ENCODE peak calls at places on chromosomes 1 and 21, in eight cellular contexts. One of them, this sample, is unnamed. For H3K27me3, the result is how much of the 10 kb centered on the place peaks cover.

GRCh38 chr1:202585591-202585934 is 124.7 kb downstream of the SYT2 start:
- DNase-seq in SK-N-SH: no peak
- DNase-seq in suprapubic skin: no peak
- DNase-seq in transverse colon: no peak
- DNase-seq in sigmoid colon: no peak
- DNase-seq in K562: no peak
- DNase-seq in ovary: no peak
- DNase-seq in tibial nerve: no peak
- DNase-seq in this sample: no peak

GRCh38 chr21:37319551-37319950 is 47.0 kb upstream of the DYRK1A start:
- DNase-seq in transverse colon: no peak
- DNase-seq in ovary: no peak
- DNase-seq in K562: no peak
- DNase-seq in suprapubic skin: no peak
- DNase-seq in SK-N-SH: no peak
- DNase-seq in tibial nerve: no peak
- DNase-seq in sigmoid colon: no peak
- DNase-seq in this sample: no peak

GRCh38 chr1:109980324-109981127 is 4.0 kb upstream of the AHCYL1 start:
- DNase-seq in K562: no peak
- DNase-seq in SK-N-SH: peak
- DNase-seq in sigmoid colon: no peak
- DNase-seq in suprapubic skin: no peak
- DNase-seq in tibial nerve: no peak
- DNase-seq in transverse colon: peak
- DNase-seq in ovary: no peak
- DNase-seq in this sample: peak

GRCh38 chr1:39243302-39243701 is 38.8 kb downstream of the MACF1 start:
- DNase-seq in sigmoid colon: no peak
- DNase-seq in transverse colon: no peak
- DNase-seq in ovary: no peak
- DNase-seq in tibial nerve: no peak
- DNase-seq in SK-N-SH: no peak
- DNase-seq in K562: no peak
- DNase-seq in suprapubic skin: no peak
- DNase-seq in this sample: no peak

GRCh38 chr1:11761988-11762406 is at the start of gene C1orf167:
- DNase-seq in sigmoid colon: no peak
- DNase-seq in tibial nerve: no peak
- DNase-seq in ovary: no peak
- DNase-seq in K562: peak
- DNase-seq in suprapubic skin: no peak
- DNase-seq in transverse colon: no peak
- DNase-seq in SK-N-SH: no peak
- DNase-seq in this sample: peak

GRCh38 chr1:85692730-85693314 is 15.4 kb downstream of the ZNHIT6 start:
- DNase-seq in ovary: no peak
- DNase-seq in SK-N-SH: no peak
- DNase-seq in K562: no peak
- DNase-seq in tibial nerve: no peak
- DNase-seq in suprapubic skin: no peak
- DNase-seq in transverse colon: no peak
- DNase-seq in sigmoid colon: no peak
- DNase-seq in this sample: no peak

GRCh38 chr1:38344705-38345104 is 298.1 kb upstream of the POU3F1 start:
- DNase-seq in ovary: no peak
- DNase-seq in SK-N-SH: no peak
- DNase-seq in suprapubic skin: no peak
- DNase-seq in transverse colon: no peak
- DNase-seq in tibial nerve: no peak
- DNase-seq in K562: no peak
- DNase-seq in sigmoid colon: no peak
- DNase-seq in this sample: no peak

GRCh38 chr1:225462429-225462713 is 34.5 kb upstream of the LBR start:
- DNase-seq in sigmoid colon: no peak
- DNase-seq in tibial nerve: no peak
- DNase-seq in K562: no peak
- DNase-seq in SK-N-SH: peak
- DNase-seq in suprapubic skin: peak
- DNase-seq in transverse colon: no peak
- DNase-seq in ovary: no peak
- DNase-seq in this sample: no peak

GRCh38 chr1:7145947-7146346 is 360.7 kb downstream of the CAMTA1 start:
- DNase-seq in tibial nerve: no peak
- DNase-seq in transverse colon: no peak
- DNase-seq in ovary: no peak
- DNase-seq in SK-N-SH: no peak
- DNase-seq in K562: no peak
- DNase-seq in suprapubic skin: no peak
- DNase-seq in sigmoid colon: no peak
- DNase-seq in this sample: no peak

GRCh38 chr1:167911413-167911812 is 2.5 kb downstream of the ADCY10 start:
- DNase-seq in transverse colon: no peak
- DNase-seq in suprapubic skin: no peak
- DNase-seq in sigmoid colon: no peak
- DNase-seq in ovary: no peak
- DNase-seq in K562: no peak
- DNase-seq in tibial nerve: no peak
- DNase-seq in SK-N-SH: no peak
- DNase-seq in this sample: peak

GRCh38 chr21:33024278-33025103 is 1.2 kb upstream of the OLIG2 start:
- DNase-seq in SK-N-SH: peak
- DNase-seq in tibial nerve: no peak
- DNase-seq in ovary: no peak
- DNase-seq in sigmoid colon: no peak
- DNase-seq in suprapubic skin: no peak
- DNase-seq in K562: no peak
- DNase-seq in transverse colon: no peak
- DNase-seq in this sample: no peak

GRCh38 chr1:51541313-51542050 is 22.4 kb upstream of the EPS15 start:
- DNase-seq in SK-N-SH: no peak
- DNase-seq in sigmoid colon: no peak
- DNase-seq in transverse colon: no peak
- DNase-seq in suprapubic skin: no peak
- DNase-seq in tibial nerve: no peak
- DNase-seq in K562: no peak
- DNase-seq in ovary: no peak
- DNase-seq in this sample: no peak

GRCh38 chr1:221035680-221036153 is 156.5 kb downstream of the HLX start:
- DNase-seq in ovary: no peak
- DNase-seq in transverse colon: no peak
- DNase-seq in suprapubic skin: no peak
- DNase-seq in K562: peak
- DNase-seq in tibial nerve: no peak
- DNase-seq in sigmoid colon: no peak
- DNase-seq in SK-N-SH: no peak
- DNase-seq in this sample: no peak

GRCh38 chr21:28337319-28337718 is 655.4 kb downstream of the LTN1 start:
- DNase-seq in SK-N-SH: peak
- DNase-seq in ovary: no peak
- DNase-seq in suprapubic skin: no peak
- DNase-seq in K562: no peak
- DNase-seq in sigmoid colon: no peak
- DNase-seq in tibial nerve: no peak
- DNase-seq in transverse colon: no peak
- DNase-seq in this sample: no peak

GRCh38 chr1:62687421-62687902 is 724 bp downstream of the DOCK7 start:
- DNase-seq in transverse colon: no peak
- DNase-seq in sigmoid colon: peak
- DNase-seq in suprapubic skin: peak
- DNase-seq in ovary: peak
- DNase-seq in K562: peak
- DNase-seq in SK-N-SH: peak
- DNase-seq in tibial nerve: no peak
- DNase-seq in this sample: peak

GRCh38 chr1:78840447-78841251 is 165.9 kb downstream of the ADGRL4 start:
- DNase-seq in K562: peak
- DNase-seq in SK-N-SH: no peak
- DNase-seq in tibial nerve: no peak
- DNase-seq in ovary: peak
- DNase-seq in sigmoid colon: no peak
- DNase-seq in transverse colon: no peak
- DNase-seq in suprapubic skin: no peak
- DNase-seq in this sample: no peak

GRCh38 chr21:38310619-38311018 is 53.8 kb downstream of the KCNJ15 start:
- DNase-seq in transverse colon: no peak
- DNase-seq in tibial nerve: no peak
- DNase-seq in suprapubic skin: no peak
- DNase-seq in SK-N-SH: no peak
- DNase-seq in ovary: no peak
- DNase-seq in K562: no peak
- DNase-seq in sigmoid colon: no peak
- DNase-seq in this sample: no peak

GRCh38 chr1:41025979-41026819 is 4.7 kb upstream of the SLFNL1 start:
- DNase-seq in suprapubic skin: peak
- DNase-seq in tibial nerve: no peak
- DNase-seq in sigmoid colon: no peak
- DNase-seq in SK-N-SH: no peak
- DNase-seq in ovary: no peak
- DNase-seq in transverse colon: no peak
- DNase-seq in K562: no peak
- DNase-seq in this sample: no peak

GRCh38 chr1:164320780-164321683 is 238.0 kb upstream of the PBX1 start:
- DNase-seq in K562: no peak
- DNase-seq in suprapubic skin: no peak
- DNase-seq in sigmoid colon: peak
- DNase-seq in SK-N-SH: peak
- DNase-seq in transverse colon: peak
- DNase-seq in tibial nerve: no peak
- DNase-seq in ovary: peak
- DNase-seq in this sample: peak

GRCh38 chr21:45319461-45320211 is 31.9 kb upstream of the POFUT2 start:
- DNase-seq in SK-N-SH: no peak
- DNase-seq in ovary: peak
- DNase-seq in suprapubic skin: peak
- DNase-seq in transverse colon: no peak
- DNase-seq in tibial nerve: no peak
- DNase-seq in K562: no peak
- DNase-seq in sigmoid colon: peak
- DNase-seq in this sample: no peak

GRCh38 chr1:3168678-3169077 is 99.7 kb downstream of the PRDM16 start:
- DNase-seq in sigmoid colon: no peak
- DNase-seq in K562: no peak
- DNase-seq in transverse colon: no peak
- DNase-seq in SK-N-SH: no peak
- DNase-seq in ovary: no peak
- DNase-seq in tibial nerve: no peak
- DNase-seq in suprapubic skin: no peak
- DNase-seq in this sample: peak

GRCh38 chr1:207993477-207994445 is 82.8 kb upstream of the CD34 start:
- DNase-seq in K562: peak
- DNase-seq in SK-N-SH: peak
- DNase-seq in sigmoid colon: no peak
- DNase-seq in ovary: no peak
- DNase-seq in suprapubic skin: no peak
- DNase-seq in tibial nerve: no peak
- DNase-seq in transverse colon: no peak
- DNase-seq in this sample: no peak

GRCh38 chr1:89865498-89866385 is 44.9 kb downstream of the LRRC8D start:
- DNase-seq in suprapubic skin: no peak
- DNase-seq in SK-N-SH: no peak
- DNase-seq in K562: no peak
- DNase-seq in transverse colon: no peak
- DNase-seq in ovary: no peak
- DNase-seq in tibial nerve: no peak
- DNase-seq in sigmoid colon: no peak
- DNase-seq in this sample: no peak

GRCh38 chr1:47211796-47212269 is 20.2 kb downstream of the TAL1 start:
- DNase-seq in tibial nerve: no peak
- DNase-seq in transverse colon: no peak
- DNase-seq in K562: peak
- DNase-seq in suprapubic skin: no peak
- DNase-seq in ovary: no peak
- DNase-seq in SK-N-SH: no peak
- DNase-seq in sigmoid colon: peak
- DNase-seq in this sample: no peak
- TF ChIP-seq EP300 in tibial nerve: peak
- TF ChIP-seq EP300 in transverse colon: no peak
- TF ChIP-seq EP300 in K562: peak
- TF ChIP-seq EP300 in suprapubic skin: no peak
- TF ChIP-seq EP300 in ovary: no peak
- TF ChIP-seq EP300 in SK-N-SH: no peak
- TF ChIP-seq EP300 in sigmoid colon: no peak
- TF ChIP-seq EP300 in this sample: no peak

GRCh38 chr1:160401487-160401805 is 1.1 kb downstream of the VANGL2 start:
- DNase-seq in transverse colon: no peak
- DNase-seq in sigmoid colon: no peak
- DNase-seq in K562: no peak
- DNase-seq in tibial nerve: no peak
- DNase-seq in suprapubic skin: no peak
- DNase-seq in SK-N-SH: no peak
- DNase-seq in ovary: no peak
- DNase-seq in this sample: no peak
- H3K4me3 ChIP-seq in transverse colon: peak
- H3K4me3 ChIP-seq in sigmoid colon: peak
- H3K4me3 ChIP-seq in K562: no peak
- H3K4me3 ChIP-seq in tibial nerve: peak
- H3K4me3 ChIP-seq in suprapubic skin: peak
- H3K4me3 ChIP-seq in SK-N-SH: peak
- H3K4me3 ChIP-seq in ovary: peak
- H3K4me3 ChIP-seq in this sample: peak

GRCh38 chr1:18707696-18708257 is 77.1 kb downstream of the PAX7 start:
- DNase-seq in sigmoid colon: no peak
- DNase-seq in transverse colon: no peak
- DNase-seq in suprapubic skin: no peak
- DNase-seq in ovary: no peak
- DNase-seq in SK-N-SH: no peak
- DNase-seq in K562: no peak
- DNase-seq in tibial nerve: no peak
- DNase-seq in this sample: no peak
- H3K27me3 ChIP-seq in sigmoid colon: under half
- H3K27me3 ChIP-seq in transverse colon: half or more
- H3K27me3 ChIP-seq in suprapubic skin: half or more
- H3K27me3 ChIP-seq in ovary: under half
- H3K27me3 ChIP-seq in SK-N-SH: under half
- H3K27me3 ChIP-seq in K562: under half
- H3K27me3 ChIP-seq in tibial nerve: under half
- H3K27me3 ChIP-seq in this sample: half or more

DNA sequence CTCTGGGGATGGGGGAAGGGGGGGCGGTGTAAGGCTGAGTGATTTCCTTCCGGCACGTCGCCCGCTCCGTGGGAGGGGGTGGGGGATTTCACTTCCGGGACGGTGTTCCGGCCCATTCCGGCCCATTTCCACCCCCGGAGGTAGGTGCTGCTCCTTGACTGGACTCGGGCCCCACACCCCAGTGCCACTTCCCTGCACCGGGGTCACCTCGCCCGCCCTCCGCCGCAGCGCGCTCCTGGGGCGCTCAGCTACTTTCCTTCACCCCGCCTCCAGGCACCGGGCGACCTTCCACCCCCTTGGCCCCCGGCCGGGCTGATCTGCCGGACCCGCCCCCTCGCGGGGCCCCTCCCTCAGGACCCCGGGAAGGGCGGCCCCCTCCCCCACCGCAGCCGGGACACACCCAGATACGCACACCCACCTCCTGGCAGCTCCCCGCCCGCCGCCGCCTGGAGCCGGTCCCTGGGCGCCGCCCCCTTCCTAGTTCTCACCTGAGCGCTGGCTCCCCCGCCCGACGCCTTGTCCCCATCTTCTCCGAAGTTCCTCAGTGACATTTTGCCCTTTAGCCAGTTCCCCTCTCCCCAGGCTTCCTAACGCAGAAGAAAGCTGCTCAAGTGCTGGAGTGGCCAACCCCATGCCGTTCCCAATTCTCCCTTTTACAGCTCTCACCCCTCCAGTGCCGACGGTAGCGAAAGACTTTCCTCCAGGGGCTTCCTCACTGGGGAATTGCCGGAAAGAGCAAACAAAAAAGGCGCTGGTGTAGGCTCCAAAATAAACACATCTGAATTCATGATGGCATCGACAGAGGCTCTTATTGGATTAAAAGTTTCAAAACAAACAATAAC is at the start of gene ZBTB37:
- DNase-seq in K562: peak
- DNase-seq in sigmoid colon: peak
- DNase-seq in suprapubic skin: peak
- DNase-seq in transverse colon: peak
- DNase-seq in tibial nerve: peak
- DNase-seq in ovary: no peak
- DNase-seq in SK-N-SH: peak
- DNase-seq in this sample: peak
- TF ChIP-seq EP300 in K562: peak
- TF ChIP-seq EP300 in sigmoid colon: no peak
- TF ChIP-seq EP300 in suprapubic skin: no peak
- TF ChIP-seq EP300 in transverse colon: peak
- TF ChIP-seq EP300 in tibial nerve: no peak
- TF ChIP-seq EP300 in ovary: no peak
- TF ChIP-seq EP300 in SK-N-SH: no peak
- TF ChIP-seq EP300 in this sample: no peak

This sample was measured in stomach.